ENCODE peak calls at places on chromosomes 6 and 20, in four cellular contexts. One of them, this sample, is unnamed.
A peak's percentile ranks its signal among the peaks of the same experiment; 100 is the strongest.

GRCh38 chr6:15184441-15184861 is 61.4 kb upstream of the JARID2 start:
- DNase-seq in fibroblast of mammary gland: no peak
- DNase-seq in HFFc6: no peak
- DNase-seq in SJSA1: no peak
- DNase-seq in this sample: no peak

GRCh38 chr6:105985816-105986632 is 100.1 kb upstream of the PRDM1 start:
- DNase-seq in fibroblast of mammary gland: no peak
- DNase-seq in HFFc6: no peak
- DNase-seq in SJSA1: no peak
- DNase-seq in this sample: no peak

GRCh38 chr6:18388252-18388651 is 1.1 kb downstream of the RNF144B start:
- DNase-seq in fibroblast of mammary gland: no peak
- DNase-seq in HFFc6: no peak
- DNase-seq in SJSA1: no peak
- DNase-seq in this sample: no peak

GRCh38 chr20:3804254-3804751 is 8.2 kb downstream of the CDC25B start:
- DNase-seq in fibroblast of mammary gland: no peak
- DNase-seq in HFFc6: no peak
- DNase-seq in SJSA1: no peak
- DNase-seq in this sample: no peak

GRCh38 chr20:25540273-25540672 is 45.1 kb downstream of the NINL start:
- DNase-seq in fibroblast of mammary gland: peak; percentile 43
- DNase-seq in HFFc6: peak; percentile 20
- DNase-seq in SJSA1: no peak
- DNase-seq in this sample: no peak

GRCh38 chr6:132161283-132161682 is 210.1 kb upstream of the CCN2 start:
- DNase-seq in fibroblast of mammary gland: peak; percentile 64
- DNase-seq in HFFc6: peak; percentile 59
- DNase-seq in SJSA1: no peak
- DNase-seq in this sample: peak; percentile 80

GRCh38 chr20:59829415-59830106 is 103.9 kb downstream of the SYCP2 start:
- DNase-seq in fibroblast of mammary gland: no peak
- DNase-seq in HFFc6: no peak
- DNase-seq in SJSA1: no peak
- DNase-seq in this sample: no peak

GRCh38 chr6:96522469-96523009 is 933 bp downstream of the UFL1 start:
- DNase-seq in fibroblast of mammary gland: peak; percentile 35
- DNase-seq in HFFc6: peak; percentile 3
- DNase-seq in SJSA1: no peak
- DNase-seq in this sample: peak; percentile 14

GRCh38 chr20:38973546-38974120 is 11.5 kb downstream of the DHX35 start:
- DNase-seq in fibroblast of mammary gland: peak; percentile 59
- DNase-seq in HFFc6: peak; percentile 65
- DNase-seq in SJSA1: no peak
- DNase-seq in this sample: peak; percentile 77

GRCh38 chr6:97437087-97437486 is 154.1 kb upstream of the MMS22L start:
- DNase-seq in fibroblast of mammary gland: peak; percentile 26
- DNase-seq in HFFc6: peak; percentile 17
- DNase-seq in SJSA1: no peak
- DNase-seq in this sample: peak; percentile 18

GRCh38 chr6:46993846-46994245 is 48.3 kb downstream of the ADGRF1 start:
- DNase-seq in fibroblast of mammary gland: peak; percentile 78
- DNase-seq in HFFc6: peak; percentile 91
- DNase-seq in SJSA1: peak; percentile 72
- DNase-seq in this sample: peak; percentile 54

GRCh38 chr6:91437295-91437694 is 850.4 kb upstream of the MAP3K7 start:
- DNase-seq in fibroblast of mammary gland: no peak
- DNase-seq in HFFc6: no peak
- DNase-seq in SJSA1: no peak
- DNase-seq in this sample: no peak

GRCh38 chr6:110491299-110491643 is 14.9 kb upstream of the SLC22A16 start:
- DNase-seq in fibroblast of mammary gland: no peak
- DNase-seq in HFFc6: no peak
- DNase-seq in SJSA1: peak; percentile 2
- DNase-seq in this sample: no peak

GRCh38 chr6:169960531-169960890 is 209.1 kb downstream of the ERMARD start:
- DNase-seq in fibroblast of mammary gland: no peak
- DNase-seq in HFFc6: no peak
- DNase-seq in SJSA1: peak; percentile 30
- DNase-seq in this sample: no peak

GRCh38 chr20:58107533-58107932 is 120.9 kb downstream of the ANKRD60 start:
- DNase-seq in fibroblast of mammary gland: no peak
- DNase-seq in HFFc6: no peak
- DNase-seq in SJSA1: no peak
- DNase-seq in this sample: no peak

GRCh38 chr6:144055121-144055931 is 40.0 kb downstream of the SF3B5 start:
- DNase-seq in fibroblast of mammary gland: no peak
- DNase-seq in HFFc6: no peak
- DNase-seq in SJSA1: no peak
- DNase-seq in this sample: no peak

GRCh38 chr6:41073968-41074691 is 1.4 kb downstream of the NFYA start:
- DNase-seq in fibroblast of mammary gland: peak; percentile 76
- DNase-seq in HFFc6: no peak
- DNase-seq in SJSA1: no peak
- DNase-seq in this sample: peak; percentile 41

GRCh38 chr6:2168480-2168879 is 76.9 kb downstream of the GMDS start:
- DNase-seq in fibroblast of mammary gland: no peak
- DNase-seq in HFFc6: peak; percentile 11
- DNase-seq in SJSA1: no peak
- DNase-seq in this sample: peak; percentile 44

GRCh38 chr6:36245572-36246031 is 24.3 kb upstream of the PNPLA1 start:
- DNase-seq in fibroblast of mammary gland: no peak
- DNase-seq in HFFc6: no peak
- DNase-seq in SJSA1: no peak
- DNase-seq in this sample: no peak

GRCh38 chr6:166664135-166664534 is 37.1 kb upstream of the RPS6KA2 start:
- DNase-seq in fibroblast of mammary gland: no peak
- DNase-seq in HFFc6: no peak
- DNase-seq in SJSA1: no peak
- DNase-seq in this sample: peak; percentile 50

GRCh38 chr6:86030875-86031274 is 388.2 kb upstream of the SYNCRIP start:
- DNase-seq in fibroblast of mammary gland: no peak
- DNase-seq in HFFc6: no peak
- DNase-seq in SJSA1: no peak
- DNase-seq in this sample: no peak

GRCh38 chr6:151391021-151391470 is 313 bp downstream of the ZBTB2 start:
- DNase-seq in fibroblast of mammary gland: peak; percentile 55
- DNase-seq in HFFc6: peak; percentile 32
- DNase-seq in SJSA1: peak; percentile 84
- DNase-seq in this sample: peak; percentile 60

GRCh38 chr6:6741264-6741663 is 152.7 kb downstream of the LY86 start:
- DNase-seq in fibroblast of mammary gland: no peak
- DNase-seq in HFFc6: no peak
- DNase-seq in SJSA1: no peak
- DNase-seq in this sample: no peak

GRCh38 chr6:75101896-75102680 is 103.8 kb downstream of the COL12A1 start:
- DNase-seq in fibroblast of mammary gland: peak; percentile 97
- DNase-seq in HFFc6: peak; percentile 45
- DNase-seq in SJSA1: no peak
- DNase-seq in this sample: peak; percentile 88

GRCh38 chr6:2429460-2429859 is 184.1 kb upstream of the GMDS start:
- DNase-seq in fibroblast of mammary gland: no peak
- DNase-seq in HFFc6: peak; percentile 49
- DNase-seq in SJSA1: peak; percentile 58
- DNase-seq in this sample: peak; percentile 76

GRCh38 chr6:135546680-135547418 is 49.3 kb upstream of the AHI1 start:
- DNase-seq in fibroblast of mammary gland: no peak
- DNase-seq in HFFc6: no peak
- DNase-seq in SJSA1: no peak
- DNase-seq in this sample: no peak

GRCh38 chr6:20424679-20425078 is 23.0 kb downstream of the E2F3 start:
- DNase-seq in fibroblast of mammary gland: peak; percentile 27
- DNase-seq in HFFc6: no peak
- DNase-seq in SJSA1: no peak
- DNase-seq in this sample: no peak

GRCh38 chr20:61974357-61974665 is 91.4 kb downstream of the TAF4 start:
- DNase-seq in fibroblast of mammary gland: no peak
- DNase-seq in HFFc6: no peak
- DNase-seq in SJSA1: no peak
- DNase-seq in this sample: no peak

GRCh38 chr20:37384683-37385174 is 38.8 kb downstream of the SRC start:
- DNase-seq in fibroblast of mammary gland: peak; percentile 56
- DNase-seq in HFFc6: peak; percentile 43
- DNase-seq in SJSA1: no peak
- DNase-seq in this sample: peak; percentile 38

GRCh38 chr6:145904391-145904790 is 59.8 kb downstream of the SHPRH start:
- DNase-seq in fibroblast of mammary gland: no peak
- DNase-seq in HFFc6: no peak
- DNase-seq in SJSA1: no peak
- DNase-seq in this sample: no peak

GRCh38 chr6:131937219-131937618 is 14.0 kb downstream of the CCN2 start:
- DNase-seq in fibroblast of mammary gland: peak; percentile 64
- DNase-seq in HFFc6: no peak
- DNase-seq in SJSA1: no peak
- DNase-seq in this sample: no peak

GRCh38 chr6:55937227-55937626 is 61.8 kb upstream of the BMP5 start:
- DNase-seq in fibroblast of mammary gland: no peak
- DNase-seq in HFFc6: no peak
- DNase-seq in SJSA1: no peak
- DNase-seq in this sample: no peak

GRCh38 chr6:34143884-34144580 is 1.9 kb downstream of the GRM4 start:
- DNase-seq in fibroblast of mammary gland: no peak
- DNase-seq in HFFc6: no peak
- DNase-seq in SJSA1: no peak
- DNase-seq in this sample: no peak

GRCh38 chr6:8193541-8193940 is 91.2 kb upstream of the EEF1E1 start:
- DNase-seq in fibroblast of mammary gland: no peak
- DNase-seq in HFFc6: peak; percentile 16
- DNase-seq in SJSA1: no peak
- DNase-seq in this sample: peak; percentile 39

GRCh38 chr6:4133941-4134838 is 1.2 kb downstream of the ECI2 start:
- DNase-seq in fibroblast of mammary gland: peak; percentile 25
- DNase-seq in HFFc6: peak; percentile 11
- DNase-seq in SJSA1: no peak
- DNase-seq in this sample: no peak

GRCh38 chr20:39067526-39068216 is 105.5 kb downstream of the DHX35 start:
- DNase-seq in fibroblast of mammary gland: peak; percentile 88
- DNase-seq in HFFc6: peak; percentile 64
- DNase-seq in SJSA1: no peak
- DNase-seq in this sample: peak; percentile 64

GRCh38 chr6:27879795-27880194 is 32.4 kb downstream of the OR2B2 start:
- DNase-seq in fibroblast of mammary gland: no peak
- DNase-seq in HFFc6: no peak
- DNase-seq in SJSA1: no peak
- DNase-seq in this sample: no peak

GRCh38 chr20:57433658-57434389 is 42.6 kb downstream of the RBM38 start:
- DNase-seq in fibroblast of mammary gland: no peak
- DNase-seq in HFFc6: no peak
- DNase-seq in SJSA1: no peak
- DNase-seq in this sample: no peak

GRCh38 chr6:27604986-27605385 is 132.1 kb upstream of the ZNF184 start:
- DNase-seq in fibroblast of mammary gland: peak; percentile 53
- DNase-seq in HFFc6: no peak
- DNase-seq in SJSA1: no peak
- DNase-seq in this sample: no peak